ENCODE peak calls at places on chromosome 11, in five cellular contexts. F is choroid plexus epithelial cell, C is GM12864, I is uterus, R is right atrium auricular region. B is an unnamed sample.

GRCh38 chr11:4683020-4683419 is 14.6 kb downstream of the OR51E2 start:
- DNase-seq in F (no peak), C (no peak), I (no peak), R (no peak), B (no peak)

GRCh38 chr11:628056-628455 is 1.1 kb upstream of the SCT start:
- DNase-seq in F (no peak), C (no peak), I (no peak), R (no peak), B (no peak)

GRCh38 chr11:72483412-72484186 is 49.3 kb upstream of the CLPB start:
- DNase-seq in F (peak), C (no peak), I (no peak), R (no peak), B (peak)

GRCh38 chr11:69116671-69117070 is 39.1 kb upstream of the SMIM38 start:
- DNase-seq in F (no peak), C (no peak), I (no peak), R (no peak), B (no peak)

GRCh38 chr11:57316017-57316416 is 8.7 kb downstream of the TNKS1BP1 start:
- DNase-seq in F (no peak), C (no peak), I (no peak), R (no peak), B (no peak)

GRCh38 chr11:25733777-25734176 is 598.2 kb upstream of the ANO3 start:
- DNase-seq in F (peak), C (no peak), I (no peak), R (no peak), B (peak)

GRCh38 chr11:110782616-110783015 is 70.4 kb upstream of the ARHGAP20 start:
- DNase-seq in F (no peak), C (no peak), I (no peak), R (no peak), B (no peak)

GRCh38 chr11:102187416-102188125 is 77.3 kb downstream of the YAP1 start:
- DNase-seq in F (peak), C (no peak), I (no peak), R (no peak), B (peak)

GRCh38 chr11:83736689-83737088 is 450.5 kb upstream of the CCDC90B start:
- DNase-seq in F (no peak), C (no peak), I (no peak), R (no peak), B (no peak)

GRCh38 chr11:1401656-1402221 is 12.0 kb downstream of the BRSK2 start:
- DNase-seq in F (peak), C (no peak), I (peak), R (no peak), B (peak)

GRCh38 chr11:71207996-71208774 is 44.2 kb downstream of the SHANK2 start:
- DNase-seq in F (no peak), C (no peak), I (no peak), R (no peak), B (no peak)

GRCh38 chr11:63829823-63830489 is 9.0 kb upstream of the MARK2 start:
- DNase-seq in F (peak), C (no peak), I (no peak), R (no peak), B (peak)

GRCh38 chr11:46120711-46121327 is 435 bp downstream of the PHF21A start:
- DNase-seq in F (peak), C (peak), I (peak), R (no peak), B (peak)

GRCh38 chr11:110903830-110904229 is 191.6 kb upstream of the ARHGAP20 start:
- DNase-seq in F (peak), C (no peak), I (no peak), R (no peak), B (no peak)

GRCh38 chr11:117375960-117376359 is 48.3 kb downstream of the CEP164 start:
- DNase-seq in F (no peak), C (no peak), I (no peak), R (no peak), B (no peak)

GRCh38 chr11:59666969-59667368 is 1.9 kb downstream of the PATL1 start:
- DNase-seq in F (peak), C (no peak), I (no peak), R (no peak), B (peak)
- H3K4me3 ChIP-seq in F (peak), C (no peak), I (no peak), R (no peak), B (peak)

DNA sequence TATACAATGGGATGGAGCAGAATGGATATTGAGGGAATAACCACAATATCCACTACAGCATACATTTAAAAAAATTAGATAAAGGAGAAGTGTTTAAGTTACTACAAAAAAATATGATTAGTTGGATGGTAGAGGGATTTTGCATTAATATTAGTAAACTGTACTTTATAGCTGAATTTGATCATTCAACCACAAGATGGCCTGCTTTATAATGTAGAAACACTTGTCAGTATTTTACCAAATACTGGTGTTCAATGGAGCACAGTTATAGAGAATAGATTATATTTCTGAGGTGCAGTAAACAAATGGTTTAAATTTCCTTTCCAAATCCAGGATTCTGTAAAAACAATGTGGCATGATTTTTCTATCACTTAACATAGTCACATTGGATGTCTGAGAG is 818.8 kb upstream of the CHORDC1 start:
- DNase-seq in F (peak), C (no peak), I (no peak), R (no peak), B (no peak)
- TF ChIP-seq CTCF in F (peak), C (no peak), I (no peak), R (no peak), B (no peak)

GRCh38 chr11:114181195-114181594 is 115.0 kb upstream of the NNMT start:
- DNase-seq in F (peak), C (no peak), I (no peak), R (no peak), B (no peak)

GRCh38 chr11:114180301-114181055 is 115.7 kb upstream of the NNMT start:
- DNase-seq in F (peak), C (no peak), I (no peak), R (no peak), B (peak)

GRCh38 chr11:114183041-114183511 is 113.1 kb upstream of the NNMT start:
- DNase-seq in F (no peak), C (no peak), I (peak), R (no peak), B (no peak)

GRCh38 chr11:114182471-114182968 is 113.7 kb upstream of the NNMT start:
- DNase-seq in F (no peak), C (no peak), I (no peak), R (no peak), B (no peak)

DNA sequence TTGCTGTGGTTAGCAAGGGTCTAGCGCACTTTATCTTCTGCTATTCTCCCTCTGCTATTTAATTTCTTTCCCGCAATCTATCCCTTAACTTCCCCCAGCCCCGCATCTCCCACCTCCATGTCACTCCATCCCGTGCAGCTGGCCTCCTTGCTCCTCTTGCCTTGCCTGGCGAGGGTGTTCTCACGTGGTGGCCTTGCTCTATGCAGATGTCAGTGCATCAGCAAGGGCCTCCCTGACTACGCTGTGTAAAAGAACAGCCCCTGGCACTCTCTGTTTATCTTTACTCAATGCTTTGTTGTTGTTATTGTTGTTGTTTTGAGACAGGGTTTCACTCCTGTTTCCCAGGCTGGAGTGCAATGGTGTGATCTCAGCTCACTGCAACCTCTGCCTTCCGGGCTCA is 114.4 kb upstream of the NNMT start:
- DNase-seq in F (no peak), C (no peak), I (no peak), R (no peak), B (no peak)
- H3K4me3 ChIP-seq in F (no peak), C (no peak), I (no peak), R (no peak), B (no peak)

GRCh38 chr11:67118801-67119576 is at the start of gene KDM2A:
- DNase-seq in F (peak), C (peak), I (peak), R (peak), B (peak)
- TF ChIP-seq CTCF in F (no peak), C (peak), I (no peak), R (peak), B (no peak)

GRCh38 chr11:124718801-124719200 is 20.9 kb upstream of the NRGN start:
- DNase-seq in F (no peak), C (no peak), I (no peak), R (no peak), B (no peak)

GRCh38 chr11:124719534-124719933 is 20.2 kb upstream of the NRGN start:
- DNase-seq in F (no peak), C (no peak), I (no peak), R (no peak), B (no peak)

GRCh38 chr11:124716596-124716995 is 23.1 kb upstream of the NRGN start:
- DNase-seq in F (no peak), C (no peak), I (no peak), R (no peak), B (peak)

GRCh38 chr11:124717786-124718634 is 21.7 kb upstream of the NRGN start:
- DNase-seq in F (peak), C (no peak), I (peak), R (no peak), B (peak)

DNA sequence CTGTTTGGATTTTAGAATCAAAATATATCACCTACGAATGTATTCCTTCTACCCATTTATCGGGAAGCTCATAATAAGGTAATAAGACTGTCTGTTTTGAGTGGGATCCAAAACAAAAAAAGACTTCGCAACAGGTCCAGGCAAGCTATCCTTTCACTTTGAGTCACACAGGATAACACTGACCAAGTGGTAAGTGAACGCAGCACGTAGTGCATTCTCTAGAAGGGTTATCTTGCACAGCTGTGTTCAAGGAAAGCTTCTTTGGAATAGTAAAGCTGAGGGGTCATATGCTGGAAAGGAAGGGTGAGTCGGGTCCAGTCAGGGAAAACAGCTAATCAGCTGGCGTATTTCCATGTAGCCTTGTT is 22.3 kb upstream of the NRGN start:
- DNase-seq in F (peak), C (no peak), I (no peak), R (no peak), B (peak)
- H3K4me3 ChIP-seq in F (peak), C (no peak), I (peak), R (no peak), B (peak)

GRCh38 chr11:3043315-3043871 is 13.8 kb downstream of the CARS1 start:
- DNase-seq in F (no peak), C (no peak), I (peak), R (peak), B (peak)
- TF ChIP-seq CTCF in F (no peak), C (no peak), I (no peak), R (no peak), B (no peak)

GRCh38 chr11:7605544-7605943 is 67.8 kb downstream of the CYB5R2 start:
- DNase-seq in F (peak), C (no peak), I (no peak), R (no peak), B (peak)
- H3K4me3 ChIP-seq in F (no peak), C (no peak), I (no peak), R (no peak), B (no peak)

GRCh38 chr11:112837162-112837826 is 123.9 kb upstream of the NCAM1 start:
- DNase-seq in F (peak), C (no peak), I (no peak), R (no peak), B (no peak)
- TF ChIP-seq CTCF in F (no peak), C (peak), I (no peak), R (no peak), B (no peak)